ENCODE peak calls at places on chromosomes 3 and 15, in seven cellular contexts. D is pons, O is cardiac muscle cell, E is right lobe of liver, J is EH, W is DMS 273 treated with DMSO at 0.1 percent for 48 hours, K is HCEC 1CT. X is an unnamed sample.
A peak's percentile ranks its signal among the peaks of the same experiment; 100 is the strongest.

GRCh38 chr3:192831111-192831644 is 86.5 kb downstream of the MB21D2 start:
- DNase-seq in E (no peak), O (peak; percentile 78), D (no peak), K (peak; percentile 88), J (peak; percentile 95), W (no peak), X (no peak)

GRCh38 chr3:174619244-174619643 is 239.9 kb upstream of the NAALADL2 start:
- DNase-seq in E (no peak), O (no peak), W (no peak), J (no peak), K (no peak), D (no peak), X (no peak)

GRCh38 chr3:55521086-55522060 is 34.3 kb upstream of the WNT5A start:
- DNase-seq in O (no peak), W (no peak), K (no peak), J (peak; percentile 88), D (no peak), E (no peak), X (no peak)

GRCh38 chr15:69011641-69012040 is 2.9 kb upstream of the NOX5 start:
- DNase-seq in W (no peak), K (no peak), J (no peak), O (no peak), D (no peak), E (no peak), X (no peak)

GRCh38 chr3:128879991-128880390 is 571 bp downstream of the ACAD9 start:
- DNase-seq in O (no peak), W (no peak), D (no peak), E (no peak), K (no peak), J (no peak), X (no peak)

GRCh38 chr15:82646250-82647044 is 716 bp downstream of the CPEB1 start:
- DNase-seq in D (peak; percentile 31), W (no peak), J (no peak), E (no peak), O (no peak), K (no peak), X (no peak)

GRCh38 chr15:66270932-66271331 is 17.4 kb upstream of the MEGF11 start:
- DNase-seq in W (no peak), O (no peak), D (no peak), E (no peak), J (no peak), K (no peak), X (no peak)

GRCh38 chr15:99509686-99510461 is 55.9 kb upstream of the MEF2A start:
- DNase-seq in J (no peak), E (no peak), D (peak; percentile 67), O (peak; percentile 17), K (no peak), W (no peak), X (no peak)

GRCh38 chr3:75192065-75192658 is 472.0 kb upstream of the FRG2C start:
- DNase-seq in E (peak; percentile 21), J (peak; percentile 54), K (peak; percentile 4), D (no peak), W (no peak), O (peak; percentile 50), X (no peak)

GRCh38 chr3:112530573-112530972 is 31.2 kb downstream of the ATG3 start:
- DNase-seq in K (no peak), O (no peak), W (no peak), E (no peak), J (no peak), D (no peak), X (no peak)

GRCh38 chr3:159978353-159978752 is 10.3 kb upstream of the IL12A start:
- DNase-seq in J (no peak), D (no peak), W (no peak), E (no peak), K (no peak), O (no peak), X (no peak)

GRCh38 chr3:188051801-188052228 is 102.1 kb upstream of the LPP start:
- DNase-seq in O (peak; percentile 55), E (no peak), J (no peak), D (no peak), W (no peak), K (no peak), X (no peak)

GRCh38 chr3:10712121-10712520 is 103.9 kb upstream of the SLC6A11 start:
- DNase-seq in J (no peak), D (no peak), E (no peak), W (no peak), O (no peak), K (no peak), X (no peak)

GRCh38 chr3:171789759-171790505 is 20.4 kb downstream of the PLD1 start:
- DNase-seq in W (no peak), J (no peak), K (no peak), O (no peak), E (no peak), D (no peak), X (no peak)

X was measured in upper lobe of right lung.